ENCODE peak calls at places on chromosomes 12 and 14, in five cellular contexts. E is natural killer cell; O is HCT116; K is activated CD8-positive, alpha-beta T cell treated with anti-CD3 and anti-CD28 coated beads for 36 hours; G is heart left ventricle. R is an unnamed sample.

GRCh38 chr14:37591311-37591940 is 3.6 kb downstream of the FOXA1 start:
- ATAC-seq in K (no peak), G (no peak), E (no peak), O (no peak), R (peak)

GRCh38 chr12:52235822-52236291 is 2.8 kb downstream of the KRT7 start:
- ATAC-seq in G (no peak), K (no peak), O (peak), E (no peak), R (peak)

GRCh38 chr12:16515666-16516065 is 90.3 kb downstream of the LMO3 start:
- ATAC-seq in K (no peak), O (no peak), G (no peak), E (no peak), R (no peak)

GRCh38 chr12:39062266-39062996 is 157.0 kb upstream of the CPNE8 start:
- ATAC-seq in G (no peak), E (no peak), O (no peak), K (no peak), R (no peak)

GRCh38 chr12:120674172-120674571 is 12.8 kb upstream of the MLEC start:
- ATAC-seq in G (no peak), K (no peak), O (no peak), E (no peak), R (no peak)

GRCh38 chr14:39203659-39204606 is 28.9 kb downstream of the PNN start:
- ATAC-seq in G (no peak), E (no peak), O (peak), K (no peak), R (peak)

GRCh38 chr12:132986885-132987225 is 688 bp downstream of the ZNF26 start:
- ATAC-seq in O (peak), G (peak), E (no peak), K (peak), R (peak)

GRCh38 chr14:99033951-99034350 is 238.0 kb downstream of the BCL11B start:
- ATAC-seq in E (no peak), K (no peak), G (no peak), O (no peak), R (no peak)

GRCh38 chr12:59096246-59096645 is 175.9 kb upstream of the LRIG3 start:
- ATAC-seq in K (no peak), O (no peak), G (no peak), E (no peak), R (no peak)

GRCh38 chr12:132566551-132567131 is 43.7 kb downstream of the LRCOL1 start:
- ATAC-seq in K (no peak), E (no peak), O (no peak), G (peak), R (no peak)

GRCh38 chr12:2284321-2284813 is 231.6 kb downstream of the CACNA1C start:
- ATAC-seq in O (peak), K (no peak), G (peak), E (no peak), R (no peak)

GRCh38 chr14:61589691-61590521 is 105.4 kb upstream of the HIF1A start:
- ATAC-seq in O (no peak), K (no peak), E (no peak), G (no peak), R (no peak)

GRCh38 chr14:80567905-80568512 is 356.7 kb upstream of the DIO2 start:
- ATAC-seq in K (no peak), E (no peak), O (peak), G (no peak), R (peak)

GRCh38 chr14:67586302-67586701 is 13.8 kb downstream of the PIGH start:
- ATAC-seq in G (no peak), O (no peak), E (no peak), K (no peak), R (no peak)

GRCh38 chr12:130714591-130715149 is 1.4 kb downstream of the RIMBP2 start:
- ATAC-seq in K (no peak), E (no peak), O (no peak), G (no peak), R (no peak)

GRCh38 chr12:100384549-100384916 is 27.7 kb downstream of the SLC17A8 start:
- ATAC-seq in E (no peak), G (no peak), O (no peak), K (no peak), R (no peak)

GRCh38 chr12:116389990-116390655 is 112.6 kb upstream of the MED13L start:
- ATAC-seq in O (peak), E (no peak), G (peak), K (no peak), R (peak)

GRCh38 chr12:117874842-117875434 is 93.9 kb downstream of the KSR2 start:
- ATAC-seq in E (peak), K (peak), O (peak), G (peak), R (peak)

GRCh38 chr12:89863332-89863938 is 154.8 kb upstream of the ATP2B1 start:
- ATAC-seq in K (peak), G (no peak), O (no peak), E (peak), R (peak)

GRCh38 chr12:132491761-132492378 is 1.9 kb downstream of the FBRSL1 start:
- ATAC-seq in O (no peak), K (peak), E (no peak), G (no peak), R (no peak)

GRCh38 chr14:101019541-101019940 is 116.0 kb upstream of the RTL1 start:
- ATAC-seq in E (no peak), K (no peak), O (peak), G (no peak), R (no peak)

GRCh38 chr14:88562532-88562830 is 356 bp upstream of the ZC3H14 start:
- ATAC-seq in E (no peak), O (peak), G (no peak), K (no peak), R (peak)

GRCh38 chr14:63308723-63309317 is 9.9 kb downstream of the GPHB5 start:
- ATAC-seq in E (no peak), G (no peak), K (no peak), O (peak), R (no peak)

GRCh38 chr14:44010071-44010470 is 497.0 kb downstream of the FSCB start:
- ATAC-seq in G (no peak), O (no peak), E (no peak), K (no peak), R (no peak)

GRCh38 chr12:102026728-102027127 is 35.1 kb downstream of the WASHC3 start:
- ATAC-seq in O (peak), E (no peak), G (no peak), K (no peak), R (no peak)

GRCh38 chr14:75340921-75341320 is 62.3 kb downstream of the FOS start:
- ATAC-seq in O (no peak), E (no peak), G (peak), K (no peak), R (peak)

GRCh38 chr14:60760648-60761364 is 26.2 kb downstream of the MNAT1 start:
- ATAC-seq in K (no peak), O (peak), G (no peak), E (no peak), R (peak)

GRCh38 chr12:94545937-94546771 is 86.5 kb upstream of the CEP83 start:
- ATAC-seq in E (peak), G (peak), K (peak), O (peak), R (peak)

GRCh38 chr12:44464180-44464579 is 411.9 kb downstream of the NELL2 start:
- ATAC-seq in E (no peak), O (no peak), K (no peak), G (no peak), R (no peak)

GRCh38 chr14:91154851-91155625 is 41.2 kb downstream of the DGLUCY start:
- ATAC-seq in O (peak), E (peak), K (peak), G (peak), R (peak)

GRCh38 chr14:103775506-103775905 is 59.9 kb downstream of the ZFYVE21 start:
- ATAC-seq in E (no peak), K (no peak), O (no peak), G (peak), R (no peak)

GRCh38 chr14:105290598-105291356 is 10.0 kb downstream of the BRF1 start:
- ATAC-seq in K (no peak), G (no peak), O (peak), E (peak), R (no peak)

GRCh38 chr14:61296151-61296550 is 15.0 kb upstream of the TMEM30B start:
- ATAC-seq in E (no peak), G (no peak), K (peak), O (no peak), R (no peak)

GRCh38 chr12:13817131-13817530 is 164.3 kb downstream of the GRIN2B start:
- ATAC-seq in E (no peak), K (no peak), O (no peak), G (no peak), R (no peak)